ENCODE peak calls at places on chromosome 17, in four cellular contexts. A is AG04450, T is psoas muscle, N is BE2C. G is an unnamed sample.

GRCh38 chr17:48588519-48588918 is 1.5 kb downstream of the HOXB3 start:
- DNase-seq in A (no peak), T (no peak), N (no peak), G (no peak)

GRCh38 chr17:7806592-7806991 is 27.4 kb upstream of the KDM6B start:
- DNase-seq in A (no peak), T (no peak), N (no peak), G (no peak)

GRCh38 chr17:34916120-34916519 is 45.1 kb downstream of the CCT6B start:
- DNase-seq in A (no peak), T (no peak), N (no peak), G (no peak)

GRCh38 chr17:18948476-18949006 is 3.4 kb upstream of the SLC5A10 start:
- DNase-seq in A (no peak), T (no peak), N (no peak), G (no peak)

GRCh38 chr17:63961355-63962207 is 11.1 kb downstream of the SCN4A start:
- DNase-seq in A (no peak), T (peak; percentile 83), N (peak; percentile 98), G (no peak)

GRCh38 chr17:27180322-27180721 is 113.6 kb upstream of the WSB1 start:
- DNase-seq in A (no peak), T (no peak), N (no peak), G (no peak)

GRCh38 chr17:7873051-7873450 is 15.2 kb downstream of the CYB5D1 start:
- DNase-seq in A (no peak), T (no peak), N (no peak), G (no peak)

GRCh38 chr17:40816569-40816968 is 5.8 kb downstream of the KRT10 start:
- DNase-seq in A (no peak), T (no peak), N (no peak), G (no peak)

GRCh38 chr17:17104036-17104435 is 61.8 kb downstream of the MPRIP start:
- DNase-seq in A (no peak), T (no peak), N (no peak), G (no peak)

GRCh38 chr17:17435323-17435722 is 41.5 kb upstream of the MED9 start:
- DNase-seq in A (peak; percentile 92), T (no peak), N (peak; percentile 13), G (peak; percentile 65)

GRCh38 chr17:8436169-8436932 is 667 bp downstream of the NDEL1 start:
- DNase-seq in A (no peak), T (peak; percentile 72), N (peak; percentile 31), G (no peak)

GRCh38 chr17:28967240-28968135 is 16.2 kb upstream of the PHF12 start:
- DNase-seq in A (no peak), T (no peak), N (no peak), G (no peak)

GRCh38 chr17:64008830-64009229 is 10.7 kb downstream of the PRR29 start:
- DNase-seq in A (no peak), T (no peak), N (no peak), G (no peak)

GRCh38 chr17:16215965-16216316 is 607 bp upstream of the NCOR1 start:
- DNase-seq in A (no peak), T (no peak), N (no peak), G (no peak)

GRCh38 chr17:45747907-45748306 is 36.2 kb upstream of the CRHR1 start:
- DNase-seq in A (no peak), T (no peak), N (no peak), G (no peak)

GRCh38 chr17:28086519-28086918 is 44.0 kb downstream of the NLK start:
- DNase-seq in A (no peak), T (no peak), N (no peak), G (no peak)

GRCh38 chr17:82936768-82937171 is 96.9 kb upstream of the ZNF750 start:
- DNase-seq in A (no peak), T (peak; percentile 9), N (peak; percentile 4), G (no peak)

GRCh38 chr17:27559996-27560481 is 70.9 kb upstream of the LGALS9 start:
- DNase-seq in A (peak; percentile 75), T (peak; percentile 69), N (no peak), G (no peak)

GRCh38 chr17:42459983-42460300 is 1.3 kb downstream of the ATP6V0A1 start:
- DNase-seq in A (no peak), T (no peak), N (no peak), G (no peak)

GRCh38 chr17:82041139-82041814 is 3.8 kb upstream of the DCXR start:
- DNase-seq in A (no peak), T (no peak), N (no peak), G (no peak)

GRCh38 chr17:49407981-49408501 is 6.6 kb downstream of the PHB1 start:
- DNase-seq in A (peak; percentile 23), T (peak; percentile 56), N (peak; percentile 85), G (no peak)

GRCh38 chr17:49965522-49965905 is 3.5 kb upstream of the DLX4 start:
- DNase-seq in A (no peak), T (no peak), N (no peak), G (no peak)

GRCh38 chr17:63984651-63985386 is 12.1 kb upstream of the SCN4A start:
- DNase-seq in A (peak; percentile 81), T (peak; percentile 63), N (no peak), G (peak; percentile 77)

GRCh38 chr17:3966720-3967363 is 2.6 kb upstream of the ATP2A3 start:
- DNase-seq in A (no peak), T (no peak), N (no peak), G (no peak)

GRCh38 chr17:68450391-68450790 is 6.9 kb downstream of the WIPI1 start:
- DNase-seq in A (no peak), T (no peak), N (no peak), G (no peak)

DNA sequence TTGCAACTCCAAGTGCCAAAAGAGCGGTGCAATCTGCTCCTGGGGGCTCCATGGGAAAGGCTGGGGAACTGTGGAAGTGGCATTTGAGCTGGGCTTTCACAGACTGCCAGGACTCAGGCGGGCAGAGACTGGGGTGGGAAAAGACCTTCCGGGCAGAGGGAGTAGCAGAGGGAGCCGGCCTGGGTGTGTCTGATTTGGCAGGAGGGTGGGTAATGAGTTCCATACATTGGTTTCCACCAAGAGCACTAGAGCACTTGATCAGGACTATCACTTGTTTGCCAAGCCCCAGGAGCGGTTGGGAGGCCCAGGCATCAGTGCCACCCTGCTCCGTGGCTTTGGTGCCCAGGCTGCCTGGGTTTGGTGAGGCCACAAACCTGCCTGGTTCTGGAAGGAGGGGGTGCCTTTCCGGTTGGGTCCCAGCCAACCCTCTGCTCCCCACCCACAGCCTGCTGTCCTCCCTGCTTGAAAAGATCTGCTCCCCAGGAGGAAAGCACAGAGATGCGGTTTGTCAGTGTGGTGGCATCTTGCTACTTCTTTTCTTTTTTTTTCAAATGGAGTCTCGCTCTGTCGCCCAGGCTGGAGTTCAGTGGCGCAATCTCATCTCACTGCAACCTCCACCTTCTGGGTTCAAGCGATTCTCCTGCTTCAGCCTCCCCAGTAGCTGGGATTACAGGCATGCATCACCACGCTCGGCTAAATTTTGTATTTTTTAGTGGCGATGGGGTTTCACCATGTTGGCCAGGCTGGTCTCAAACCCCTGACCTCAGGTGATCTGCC is 3.5 kb upstream of the TRIM47 start:
- DNase-seq in A (no peak), T (no peak), N (no peak), G (no peak)
- TF ChIP-seq CTCF in A (no peak), T (no peak), N (no peak), G (no peak)

GRCh38 chr17:72117470-72117747 is 3.4 kb upstream of the SOX9 start:
- DNase-seq in A (no peak), T (no peak), N (no peak), G (no peak)
- H3K4me3 ChIP-seq in A (peak overlapping the region; percentile 63), T (peak overlapping the region; percentile 56), N (no peak overlapping the region), G (no peak overlapping the region)

DNA sequence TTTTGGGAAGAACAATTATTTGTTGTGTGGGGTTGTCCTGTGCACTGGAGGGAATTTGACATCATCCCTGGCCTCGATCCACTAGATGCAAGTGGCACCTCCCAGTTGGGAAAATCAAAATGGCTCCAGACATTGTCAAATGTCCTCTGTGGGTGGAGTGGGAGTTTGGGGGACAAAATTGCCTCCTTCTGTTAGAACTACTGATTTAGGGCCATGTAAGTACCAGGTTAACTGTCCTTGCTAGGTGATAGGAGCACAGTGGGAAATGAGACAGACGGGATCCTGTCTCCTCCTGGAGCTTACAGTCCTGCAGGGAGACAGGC is 56.8 kb downstream of the ARHGAP23 start:
- DNase-seq in A (no peak), T (no peak), N (no peak), G (no peak)
- TF ChIP-seq CTCF in A (no peak), T (no peak), N (no peak), G (no peak)

GRCh38 chr17:60524463-60525346 is 1.3 kb downstream of the APPBP2 start:
- DNase-seq in A (no peak), T (no peak), N (no peak), G (no peak)

GRCh38 chr17:60525624-60526514 is at the start of gene APPBP2:
- DNase-seq in A (peak; percentile 60), T (peak; percentile 87), N (peak; percentile 90), G (no peak)

GRCh38 chr17:60525347-60525623 is 757 bp downstream of the APPBP2 start:
- DNase-seq in A (no peak), T (no peak), N (peak; percentile 14), G (no peak)

GRCh38 chr17:60527701-60528100 is 1.7 kb upstream of the APPBP2 start:
- DNase-seq in A (no peak), T (no peak), N (no peak), G (no peak)

DNA sequence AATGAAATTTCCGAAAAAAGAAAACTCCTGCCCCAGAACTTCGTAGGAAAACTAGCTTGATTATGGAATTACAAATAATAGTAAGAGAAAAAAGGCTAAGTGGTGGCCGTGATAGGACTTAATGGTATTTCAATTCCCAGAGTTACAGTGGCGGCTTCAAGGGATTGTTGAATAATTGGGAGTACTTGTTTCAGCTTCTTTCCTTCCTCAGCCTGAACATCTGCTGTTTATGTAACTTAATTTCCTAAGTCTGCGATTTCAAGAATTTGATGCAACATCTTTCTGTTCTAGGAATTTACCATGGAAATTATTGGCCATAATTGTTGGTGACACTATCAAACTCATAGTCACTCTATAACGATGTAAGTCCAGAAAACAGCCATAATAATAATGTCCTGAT is 684 bp upstream of the APPBP2 start:
- DNase-seq in A (no peak), T (no peak), N (no peak), G (no peak)
- H3K4me3 ChIP-seq in A (peak overlapping the region; percentile 98), T (peak overlapping the region; percentile 99), N (peak overlapping the region; percentile 99), G (peak overlapping the region; percentile 96)

GRCh38 chr17:37701424-37702020 is 43.3 kb downstream of the HNF1B start:
- DNase-seq in A (no peak), T (no peak), N (peak; percentile 16), G (no peak)
- TF ChIP-seq CTCF in A (peak; percentile 52), T (peak; percentile 31), N (peak; percentile 63), G (peak; percentile 32)

DNA sequence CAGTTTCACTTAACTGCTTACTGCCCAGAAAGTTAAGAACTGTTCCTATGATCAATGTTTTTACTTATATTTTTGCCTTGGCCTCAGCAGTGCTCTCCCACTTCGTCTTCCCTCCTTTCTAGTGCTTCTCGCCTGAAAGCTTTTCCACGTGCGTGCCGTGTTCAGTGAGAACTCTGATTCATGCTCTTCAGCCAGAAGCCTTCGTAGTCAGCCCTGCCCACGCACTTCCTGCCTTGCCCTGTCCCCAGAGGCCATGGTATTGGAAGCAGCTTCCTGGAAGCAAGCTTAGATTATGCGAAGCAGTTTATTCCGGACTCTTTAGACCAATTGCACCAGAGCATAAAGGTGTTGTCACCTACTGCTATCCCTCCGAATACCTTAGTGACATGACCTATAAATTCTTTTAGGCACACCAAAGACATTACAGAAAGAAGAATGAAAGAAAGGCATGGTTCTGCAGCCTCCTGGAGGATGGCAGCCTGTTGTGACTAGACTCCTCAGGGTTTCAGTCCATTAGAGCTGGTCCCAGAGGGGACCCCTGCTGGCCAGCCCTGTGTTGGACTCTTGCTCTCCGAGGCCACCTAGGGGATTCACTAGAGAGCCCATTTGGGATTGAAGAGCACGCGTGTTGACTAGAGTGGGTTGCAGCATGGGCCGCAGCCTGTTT is 105.2 kb downstream of the RPTOR start:
- DNase-seq in A (peak; percentile 45), T (peak; percentile 69), N (peak; percentile 74), G (peak; percentile 52)
- H3K4me3 ChIP-seq in A (no peak overlapping the region), T (no peak overlapping the region), N (no peak overlapping the region), G (no peak overlapping the region)

GRCh38 chr17:67377727-67378443 is 804 bp downstream of the PITPNC1 start:
- DNase-seq in A (no peak), T (peak; percentile 49), N (peak; percentile 63), G (no peak)
- TF ChIP-seq CTCF in A (peak; percentile 33), T (peak; percentile 23), N (peak; percentile 26), G (peak; percentile 38)